ENCODE peak calls at places on chromosome 21, in five cellular contexts. U is CD8-positive, alpha-beta T cell; I is HT1080; J is spleen; X is stimulated activated CD4-positive, alpha-beta T cell treated with anti-CD3 and anti-CD28 coated beads, Interleukin-12 subunit alpha, Interleukin-12 subunit beta, amount 100 ng/mL, for 4 hours. Q is an unnamed sample.

GRCh38 chr21:42424848-42425602 is 21.3 kb downstream of the UBASH3A start:
- DNase-seq in U (peak), I (no peak), J (peak), X (no peak), Q (no peak)

GRCh38 chr21:46126321-46127238 is 28.7 kb downstream of the COL6A2 start:
- DNase-seq in U (no peak), I (no peak), J (peak), X (no peak), Q (no peak)

GRCh38 chr21:42599486-42599885 is 53.9 kb upstream of the PDE9A start:
- DNase-seq in U (no peak), I (no peak), J (no peak), X (no peak), Q (no peak)

GRCh38 chr21:41250519-41250918 is 66.1 kb upstream of the FAM3B start:
- DNase-seq in U (no peak), I (no peak), J (no peak), X (no peak), Q (no peak)

GRCh38 chr21:43645987-43646386 is 13.3 kb downstream of the HSF2BP start:
- DNase-seq in U (no peak), I (no peak), J (no peak), X (no peak), Q (no peak)

GRCh38 chr21:16910435-16911165 is 602.2 kb upstream of the CXADR start:
- DNase-seq in U (no peak), I (no peak), J (no peak), X (no peak), Q (no peak)

GRCh38 chr21:27802816-27803475 is 836.1 kb upstream of the ADAMTS5 start:
- DNase-seq in U (no peak), I (peak), J (no peak), X (no peak), Q (peak)

GRCh38 chr21:25568230-25568629 is 39.1 kb downstream of the MRPL39 start:
- DNase-seq in U (no peak), I (peak), J (peak), X (no peak), Q (no peak)

GRCh38 chr21:43467785-43468184 is 40.9 kb upstream of the SIK1 start:
- DNase-seq in U (no peak), I (no peak), J (peak), X (no peak), Q (no peak)

GRCh38 chr21:42061866-42062542 is 9.1 kb upstream of the UMODL1 start:
- DNase-seq in U (peak), I (no peak), J (peak), X (peak), Q (no peak)

GRCh38 chr21:43274022-43274945 is 105.5 kb downstream of the CRYAA start:
- DNase-seq in U (no peak), I (no peak), J (peak), X (no peak), Q (no peak)

GRCh38 chr21:27564684-27565280 is 597.9 kb upstream of the ADAMTS5 start:
- DNase-seq in U (no peak), I (peak), J (no peak), X (no peak), Q (peak)

GRCh38 chr21:25578070-25578961 is 29.0 kb downstream of the MRPL39 start:
- DNase-seq in U (no peak), I (peak), J (no peak), X (peak), Q (peak)

GRCh38 chr21:46071082-46071481 is 26.8 kb upstream of the COL6A2 start:
- DNase-seq in U (no peak), I (no peak), J (peak), X (no peak), Q (no peak)

GRCh38 chr21:29230541-29231275 is 68.0 kb upstream of the BACH1 start:
- DNase-seq in U (no peak), I (no peak), J (no peak), X (no peak), Q (peak)

GRCh38 chr21:35316456-35316855 is 267.4 kb upstream of the RUNX1 start:
- DNase-seq in U (no peak), I (no peak), J (no peak), X (no peak), Q (no peak)

GRCh38 chr21:30990514-30991304 is 47.6 kb downstream of the KRTAP19-8 start:
- DNase-seq in U (no peak), I (no peak), J (no peak), X (no peak), Q (no peak)

GRCh38 chr21:45029968-45030636 is 44.3 kb upstream of the ADARB1 start:
- DNase-seq in U (no peak), I (no peak), J (no peak), X (no peak), Q (no peak)

GRCh38 chr21:31660134-31660565 is 657 bp downstream of the SOD1 start:
- DNase-seq in U (peak), I (peak), J (no peak), X (no peak), Q (no peak)

GRCh38 chr21:33265664-33266049 is 510 bp upstream of the IL10RB start:
- DNase-seq in U (no peak), I (no peak), J (peak), X (no peak), Q (no peak)

GRCh38 chr21:41873005-41873404 is 6.1 kb downstream of the PRDM15 start:
- DNase-seq in U (no peak), I (no peak), J (peak), X (no peak), Q (no peak)